ENCODE peak calls at places on chromosomes 4 and X, in four cellular contexts. C, F, U and T are unnamed samples.

GRCh38 chr4:181278941-181279340 is 964.3 kb upstream of the TENM3 start:
- DNase-seq in C (no peak), F (no peak), U (no peak), T (no peak)

GRCh38 chr4:109873791-109874514 is 26.0 kb downstream of the LRIT3 start:
- DNase-seq in C (no peak), F (no peak), U (no peak), T (no peak)

GRCh38 chr4:24855741-24856140 is 57.1 kb downstream of the CCDC149 start:
- DNase-seq in C (no peak), F (no peak), U (no peak), T (no peak)

GRCh38 chr4:105666693-105667092 is 41.8 kb downstream of the INTS12 start:
- DNase-seq in C (no peak), F (no peak), U (no peak), T (no peak)

GRCh38 chr4:16894406-16894805 is 4.0 kb downstream of the LDB2 start:
- DNase-seq in C (no peak), F (no peak), U (no peak), T (no peak)

GRCh38 chr4:67725981-67726380 is 25.0 kb upstream of the UBA6 start:
- DNase-seq in C (no peak), F (no peak), U (no peak), T (no peak)

GRCh38 chrX:133674726-133675470 is 259.6 kb upstream of the GPC4 start:
- DNase-seq in C (peak), F (no peak), U (no peak), T (no peak)

GRCh38 chr4:33470805-33471204 is 2750.6 kb downstream of the PCDH7 start:
- DNase-seq in C (no peak), F (no peak), U (no peak), T (no peak)

GRCh38 chr4:85084371-85085170 is 118.1 kb upstream of the WDFY3 start:
- DNase-seq in C (peak), F (no peak), U (peak), T (no peak)

GRCh38 chr4:156420557-156420956 is 466.9 kb upstream of the CTSO start:
- DNase-seq in C (no peak), F (no peak), U (no peak), T (no peak)

GRCh38 chr4:61545902-61546498 is 345.9 kb downstream of the ADGRL3 start:
- DNase-seq in C (no peak), F (no peak), U (no peak), T (no peak)

GRCh38 chrX:115311666-115312065 is 22.2 kb downstream of the LUZP4 start:
- DNase-seq in C (no peak), F (no peak), U (no peak), T (peak)

GRCh38 chrX:34197946-34198345 is 65.8 kb upstream of the FAM47A start:
- DNase-seq in C (no peak), F (no peak), U (no peak), T (no peak)

GRCh38 chr4:173500841-173501591 is 29.0 kb downstream of the HAND2 start:
- DNase-seq in C (no peak), F (no peak), U (no peak), T (no peak)

GRCh38 chr4:83723609-83724008 is 187.7 kb downstream of the GPAT3 start:
- DNase-seq in C (no peak), F (no peak), U (no peak), T (no peak)

GRCh38 chr4:5780831-5781480 is 70.0 kb downstream of the EVC start:
- DNase-seq in C (no peak), F (no peak), U (no peak), T (no peak)

GRCh38 chr4:40910706-40911105 is 161.0 kb downstream of the NSUN7 start:
- DNase-seq in C (no peak), F (no peak), U (no peak), T (no peak)

GRCh38 chrX:124641737-124642491 is 295.6 kb downstream of the SH2D1A start:
- DNase-seq in C (no peak), F (no peak), U (peak), T (no peak)

DNA sequence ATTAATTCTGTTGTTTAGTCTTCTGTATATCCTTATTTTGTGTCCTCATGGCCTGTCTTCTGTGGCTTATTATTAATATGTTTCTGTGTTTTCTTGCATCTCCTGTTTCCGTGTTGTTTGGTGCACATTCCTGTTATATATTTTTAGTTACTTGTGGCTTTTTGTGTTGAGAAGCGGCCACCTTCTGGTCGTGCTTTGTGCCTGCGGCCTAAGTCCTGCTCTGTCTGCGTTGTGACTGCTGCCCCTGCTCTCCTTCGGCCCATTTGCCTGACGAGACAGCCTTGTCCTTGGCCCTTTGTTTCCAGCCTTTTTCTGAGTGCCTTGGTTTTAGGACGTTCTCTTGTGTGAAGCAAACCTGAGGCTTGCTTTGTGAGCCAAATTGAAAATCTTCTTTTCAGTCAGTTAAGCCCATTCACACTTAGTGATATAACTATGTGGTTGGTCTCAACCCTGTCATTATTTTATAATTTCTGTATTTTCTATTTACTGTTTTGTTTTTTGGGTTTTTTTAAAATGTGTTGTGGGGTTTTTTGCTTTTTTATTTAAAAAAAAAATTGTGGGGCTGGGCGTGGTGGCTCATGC is 43.8 kb downstream of the TNIP2 start:
- DNase-seq in C (no peak), F (no peak), U (peak), T (no peak)
- TF ChIP-seq NR2C2 in C (no peak), F (no peak), U (no peak), T (no peak)

DNA sequence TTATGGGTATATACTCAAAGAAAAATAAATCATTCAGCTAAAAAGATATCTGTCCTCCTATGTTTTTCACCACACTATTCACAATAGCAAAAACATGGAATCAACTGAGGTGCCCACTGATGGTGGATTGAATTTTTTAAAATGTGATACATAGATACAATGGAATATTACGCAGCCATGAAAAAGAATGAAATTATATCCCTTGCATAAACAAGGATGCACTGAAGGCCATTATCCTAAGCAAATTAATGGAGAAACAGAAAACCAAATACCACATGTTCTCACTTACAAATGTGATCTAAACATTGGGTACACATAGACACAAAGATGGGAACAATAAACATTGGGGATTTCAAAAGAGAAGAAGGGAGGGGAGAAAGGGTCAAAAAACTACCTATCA is 964.2 kb upstream of the IGFBP7 start:
- DNase-seq in C (no peak), F (no peak), U (no peak), T (no peak)
- TF ChIP-seq NR2C2 in C (no peak), F (no peak), U (no peak), T (no peak)

DNA sequence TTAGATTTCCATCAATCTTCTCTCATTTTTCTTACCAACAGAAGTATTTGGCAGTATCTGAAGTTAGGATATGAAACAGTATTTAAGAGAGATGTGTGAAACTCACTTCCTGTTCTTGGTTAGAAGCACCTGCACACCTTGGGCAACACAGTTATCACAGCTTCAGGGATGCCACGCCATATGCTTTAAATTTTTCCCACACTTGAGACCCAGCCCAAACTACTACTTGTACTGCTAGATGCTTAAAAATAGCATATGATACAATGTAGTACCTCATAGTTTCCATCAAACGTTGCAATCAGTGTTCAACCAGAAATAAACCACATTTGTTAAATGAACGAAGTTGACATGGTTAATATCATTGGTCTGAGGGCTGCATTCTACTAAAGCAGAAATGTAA is 725.1 kb upstream of the FRG1 start:
- DNase-seq in C (no peak), F (no peak), U (no peak), T (no peak)
- TF ChIP-seq NR2C2 in C (no peak), F (no peak), U (no peak), T (no peak)

DNA sequence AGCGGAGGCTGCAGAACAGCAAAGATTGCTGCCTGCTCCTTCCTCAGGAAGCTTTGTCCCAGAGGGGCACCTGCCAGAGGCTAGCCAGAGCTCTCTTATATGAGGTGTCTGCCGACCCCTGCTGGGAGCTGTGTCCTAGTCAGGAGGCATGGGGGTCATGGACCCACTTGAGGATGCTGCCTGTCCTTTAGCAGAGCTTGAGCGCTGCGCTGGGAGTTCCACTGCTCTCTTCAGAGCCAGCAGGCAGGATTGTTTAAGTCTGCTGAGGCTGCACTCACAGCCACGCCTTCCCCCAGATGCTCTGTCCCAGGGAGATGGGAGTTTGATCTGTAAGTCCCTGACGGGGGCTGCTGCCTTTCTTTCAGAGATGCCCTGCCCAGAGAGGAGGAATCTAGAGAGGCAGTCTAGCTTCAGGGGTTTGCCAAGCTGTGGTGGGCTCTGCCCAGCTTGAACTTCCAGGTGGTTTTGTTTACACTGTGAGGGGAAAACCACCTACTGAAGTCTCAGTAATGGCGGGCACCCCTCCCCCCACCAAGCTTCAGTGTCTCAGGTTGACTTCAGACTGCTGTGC is 10.9 kb downstream of the DCK start:
- DNase-seq in C (peak), F (no peak), U (no peak), T (peak)
- TF ChIP-seq NR2C2 in C (no peak), F (no peak), U (no peak), T (no peak)

GRCh38 chrX:72498782-72499181 is 73.9 kb downstream of the HDAC8 start:
- DNase-seq in C (no peak), F (peak), U (no peak), T (peak)
- TF ChIP-seq NR2C2 in C (no peak), F (no peak), U (no peak), T (no peak)

GRCh38 chrX:73876897-73877296 is 313.9 kb downstream of the CHIC1 start:
- DNase-seq in C (no peak), F (no peak), U (no peak), T (no peak)

GRCh38 chrX:73877687-73878086 is 314.7 kb downstream of the CHIC1 start:
- DNase-seq in C (no peak), F (no peak), U (no peak), T (no peak)
- TF ChIP-seq NR2C2 in C (no peak), F (no peak), U (no peak), T (no peak)

DNA sequence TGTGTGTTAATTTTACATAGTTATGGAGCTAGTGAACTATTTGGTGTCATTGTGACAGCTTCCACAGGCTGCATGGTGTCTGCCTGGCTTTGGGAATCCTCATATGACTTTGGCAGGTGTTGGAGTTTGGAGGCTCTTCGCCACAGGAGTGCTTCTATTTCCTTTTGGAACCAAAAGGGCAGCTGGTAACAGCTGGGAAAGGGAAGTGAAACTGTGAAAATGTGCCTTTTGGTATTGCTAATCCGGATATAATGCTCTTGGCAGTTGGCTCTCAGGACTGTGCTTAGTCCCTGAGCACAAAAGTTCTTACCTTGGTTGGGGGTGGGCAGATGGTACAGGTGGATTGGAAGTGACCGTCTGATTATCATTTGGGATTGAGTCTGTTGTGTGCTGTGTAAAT is 18.1 kb downstream of the OFD1 start:
- DNase-seq in C (no peak), F (no peak), U (no peak), T (no peak)
- TF ChIP-seq NR2C2 in C (no peak), F (no peak), U (no peak), T (no peak)

GRCh38 chr4:11439836-11440235 is 11.1 kb upstream of the HS3ST1 start:
- DNase-seq in C (no peak), F (no peak), U (no peak), T (no peak)

GRCh38 chr4:11436673-11437072 is 8.0 kb upstream of the HS3ST1 start:
- DNase-seq in C (no peak), F (no peak), U (no peak), T (peak)

GRCh38 chr4:11441182-11441556 is 12.5 kb upstream of the HS3ST1 start:
- DNase-seq in C (no peak), F (no peak), U (no peak), T (no peak)

GRCh38 chr4:11440481-11441181 is 11.9 kb upstream of the HS3ST1 start:
- DNase-seq in C (no peak), F (no peak), U (no peak), T (no peak)

DNA sequence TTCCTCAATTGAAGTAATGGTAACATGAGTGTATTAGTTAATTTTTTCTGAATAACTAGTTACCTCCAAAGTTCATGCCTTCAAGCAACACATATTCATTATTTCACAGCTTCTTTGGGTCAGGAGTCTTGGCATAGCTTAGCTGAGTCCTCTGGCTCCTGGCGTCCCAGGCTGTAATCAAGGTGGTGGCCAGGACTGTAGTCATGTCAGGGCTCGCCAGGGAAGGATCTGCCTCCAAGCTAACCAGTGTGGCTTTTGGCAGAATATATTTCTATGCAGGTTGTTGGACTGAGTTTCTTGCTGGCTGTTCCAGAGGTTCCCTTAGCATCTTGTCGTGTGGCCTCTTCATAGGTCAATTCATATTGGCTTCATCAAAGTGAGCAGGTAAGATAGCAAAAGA is 10.0 kb upstream of the HS3ST1 start:
- DNase-seq in C (no peak), F (no peak), U (no peak), T (no peak)
- TF ChIP-seq NR2C2 in C (no peak), F (no peak), U (no peak), T (no peak)

GRCh38 chr4:169238445-169238844 is 32.3 kb downstream of the SH3RF1 start:
- DNase-seq in C (no peak), F (no peak), U (no peak), T (no peak)
- TF ChIP-seq NR2C2 in C (no peak), F (no peak), U (no peak), T (no peak)

GRCh38 chr4:3644849-3645627 is 112.8 kb upstream of the LRPAP1 start:
- DNase-seq in C (no peak), F (no peak), U (peak), T (no peak)
- TF ChIP-seq NR2C2 in C (no peak), F (no peak), U (no peak), T (no peak)